ENCODE peak calls at places on chromosomes 11 and 22, in eight cellular contexts. S, H, G, M, T, D, L and W are unnamed samples.

GRCh38 chr11:42992594-42992993 is 319.2 kb upstream of the API5 start:
- DNase-seq in S (no peak), H (no peak), G (no peak), M (no peak), T (no peak), D (no peak), L (no peak), W (no peak)

GRCh38 chr11:20256925-20257324 is 96.7 kb upstream of the DBX1 start:
- DNase-seq in S (no peak), H (no peak), G (no peak), M (no peak), T (no peak), D (no peak), L (no peak), W (no peak)

GRCh38 chr11:1554981-1555712 is 16.9 kb downstream of the DUSP8 start:
- DNase-seq in S (no peak), H (no peak), G (no peak), M (no peak), T (no peak), D (no peak), L (no peak), W (no peak)

GRCh38 chr11:119371778-119372182 is 9.7 kb downstream of the USP2 start:
- DNase-seq in S (peak), H (no peak), G (no peak), M (peak), T (no peak), D (no peak), L (no peak), W (no peak)

GRCh38 chr11:4480577-4481539 is 1.6 kb upstream of the OR52K1 start:
- DNase-seq in S (peak), H (no peak), G (no peak), M (no peak), T (peak), D (peak), L (no peak), W (peak)

GRCh38 chr11:1856306-1857005 is 3.6 kb downstream of the LSP1 start:
- DNase-seq in S (no peak), H (no peak), G (no peak), M (no peak), T (no peak), D (no peak), L (no peak), W (no peak)

GRCh38 chr11:28874706-28875105 is 766.5 kb downstream of the METTL15 start:
- DNase-seq in S (peak), H (no peak), G (no peak), M (no peak), T (no peak), D (no peak), L (no peak), W (no peak)

GRCh38 chr11:35216962-35217667 is 78.1 kb downstream of the CD44 start:
- DNase-seq in S (no peak), H (no peak), G (no peak), M (no peak), T (no peak), D (no peak), L (no peak), W (no peak)

GRCh38 chr11:37134637-37135036 is 536.6 kb upstream of the RAG2 start:
- DNase-seq in S (no peak), H (no peak), G (no peak), M (no peak), T (no peak), D (no peak), L (no peak), W (no peak)

GRCh38 chr11:96272542-96273306 is 70.3 kb downstream of the MAML2 start:
- DNase-seq in S (peak), H (no peak), G (peak), M (no peak), T (no peak), D (peak), L (no peak), W (no peak)

GRCh38 chr11:108693852-108694251 is 29.0 kb downstream of the DDX10 start:
- DNase-seq in S (peak), H (no peak), G (peak), M (no peak), T (no peak), D (peak), L (no peak), W (no peak)

GRCh38 chr11:65489061-65489705 is 9.7 kb upstream of the MALAT1 start:
- DNase-seq in S (no peak), H (no peak), G (peak), M (peak), T (peak), D (peak), L (peak), W (no peak)

GRCh38 chr11:65486570-65487466 is 12.0 kb upstream of the MALAT1 start:
- DNase-seq in S (no peak), H (no peak), G (no peak), M (no peak), T (no peak), D (no peak), L (no peak), W (peak)

GRCh38 chr11:65485820-65486219 is 13.0 kb upstream of the MALAT1 start:
- DNase-seq in S (no peak), H (no peak), G (no peak), M (no peak), T (no peak), D (no peak), L (no peak), W (peak)

GRCh38 chr11:65488273-65489058 is 10.4 kb upstream of the MALAT1 start:
- DNase-seq in S (no peak), H (no peak), G (peak), M (no peak), T (peak), D (peak), L (no peak), W (no peak)

DNA sequence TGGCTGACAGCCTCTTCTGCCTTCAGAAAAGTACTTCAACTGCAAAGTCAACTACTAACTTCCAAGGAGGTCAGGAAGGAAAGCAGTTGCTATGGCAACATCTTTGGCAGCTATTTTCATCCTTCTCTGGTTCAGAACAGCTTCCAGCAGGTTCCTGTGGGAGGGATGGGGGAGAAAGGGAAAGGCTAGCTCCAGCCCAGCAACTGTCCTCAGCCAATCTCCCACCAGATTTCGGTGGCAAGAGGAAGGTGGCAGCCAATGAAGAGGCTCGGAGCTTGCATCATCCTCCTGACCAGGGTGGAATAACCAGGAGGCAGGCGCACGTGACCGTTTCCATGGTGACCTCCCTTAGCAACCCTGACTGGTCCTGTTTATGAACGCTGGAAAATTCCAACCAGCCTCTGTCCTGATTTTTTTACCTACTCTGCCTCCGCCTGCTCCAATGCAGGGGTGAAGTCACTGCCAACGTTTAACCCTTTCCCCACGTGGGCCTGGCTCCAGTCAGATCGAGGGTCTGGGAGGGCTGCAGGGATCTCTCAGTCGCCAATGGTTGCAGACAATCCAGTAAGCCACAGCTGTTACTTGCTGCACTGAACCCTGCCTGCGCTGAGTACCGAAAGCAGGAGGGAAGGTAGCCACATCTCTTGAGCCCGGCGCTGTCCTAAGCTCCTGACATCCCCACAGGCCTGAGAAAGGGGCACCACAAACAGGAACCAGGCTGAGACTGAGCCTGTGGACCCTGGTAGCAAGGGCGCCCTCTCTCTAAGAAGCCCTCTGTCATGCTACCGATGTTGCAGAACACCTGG is 11.2 kb upstream of the MALAT1 start:
- DNase-seq in S (peak), H (peak), G (peak), M (peak), T (peak), D (peak), L (peak), W (peak)
- H3K4me3 ChIP-seq in S (no peak), H (peak), G (peak), M (peak), T (no peak), D (peak), L (peak), W (no peak)

GRCh38 chr11:93849201-93849600 is 1.2 kb downstream of the VSTM5 start:
- DNase-seq in S (no peak), H (no peak), G (no peak), M (no peak), T (no peak), D (no peak), L (no peak), W (no peak)

GRCh38 chr11:93850585-93851018 is at the start of gene VSTM5:
- DNase-seq in S (peak), H (no peak), G (no peak), M (no peak), T (no peak), D (no peak), L (no peak), W (no peak)

GRCh38 chr11:93846411-93846810 is 4.0 kb downstream of the VSTM5 start:
- DNase-seq in S (peak), H (peak), G (peak), M (no peak), T (no peak), D (peak), L (no peak), W (no peak)

GRCh38 chr11:93852242-93852641 is 1.8 kb upstream of the VSTM5 start:
- DNase-seq in S (no peak), H (no peak), G (no peak), M (no peak), T (no peak), D (no peak), L (no peak), W (no peak)

GRCh38 chr11:93849751-93850584 is 450 bp downstream of the VSTM5 start:
- DNase-seq in S (peak), H (no peak), G (peak), M (peak), T (no peak), D (peak), L (peak), W (no peak)
- H3K4me3 ChIP-seq in S (peak), H (peak), G (peak), M (peak), T (no peak), D (peak), L (peak), W (no peak)

DNA sequence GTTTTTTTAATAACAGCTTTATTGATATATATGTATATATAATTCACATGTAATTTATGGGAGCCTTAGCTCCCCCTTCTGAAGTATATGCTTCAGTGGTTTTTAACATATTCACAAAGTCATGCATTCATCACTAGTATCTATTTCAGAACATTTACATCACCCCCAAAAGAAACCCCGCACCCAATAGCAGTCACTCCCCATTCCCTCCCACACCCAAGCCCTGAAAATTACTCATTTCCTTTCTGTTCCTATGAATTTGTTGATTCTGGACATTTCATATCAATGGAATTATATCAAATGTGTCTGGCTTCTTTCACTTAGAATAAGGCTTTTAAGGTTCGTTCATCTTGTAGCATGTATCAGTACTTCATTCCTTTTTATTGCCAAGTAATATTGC is 35.6 kb upstream of the SYT7 start:
- DNase-seq in S (peak), H (no peak), G (peak), M (no peak), T (no peak), D (peak), L (no peak), W (no peak)
- H3K4me3 ChIP-seq in S (no peak), H (no peak), G (no peak), M (no peak), T (no peak), D (no peak), L (no peak), W (no peak)

GRCh38 chr22:28329582-28330073 is 350.0 kb downstream of the TTC28 start:
- DNase-seq in S (no peak), H (no peak), G (peak), M (no peak), T (no peak), D (no peak), L (no peak), W (no peak)
- H3K4me3 ChIP-seq in S (no peak), H (no peak), G (no peak), M (no peak), T (no peak), D (no peak), L (no peak), W (no peak)

DNA sequence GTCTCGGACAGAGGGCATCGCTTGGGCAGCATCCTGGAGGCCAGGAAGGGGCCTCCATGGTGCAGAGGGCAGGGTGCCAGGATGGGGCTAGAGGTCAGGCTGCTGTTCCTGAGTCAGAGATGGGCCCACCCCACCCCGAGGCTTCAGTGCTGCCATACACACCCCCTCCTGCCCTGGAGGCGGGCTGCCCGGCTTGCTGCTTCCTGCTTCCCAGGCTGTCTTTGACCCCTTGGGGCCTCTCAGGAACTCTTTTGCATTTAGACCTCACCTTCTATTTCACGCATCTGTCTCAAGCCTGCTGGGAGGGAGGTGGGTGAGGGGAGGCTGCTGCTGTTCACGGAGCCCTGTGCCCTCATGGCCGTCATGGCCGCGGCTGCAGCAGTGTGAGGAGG is 6.6 kb upstream of the GRAMD4 start:
- DNase-seq in S (no peak), H (no peak), G (peak), M (no peak), T (no peak), D (no peak), L (no peak), W (no peak)
- H3K4me3 ChIP-seq in S (no peak), H (no peak), G (no peak), M (no peak), T (no peak), D (no peak), L (no peak), W (no peak)

DNA sequence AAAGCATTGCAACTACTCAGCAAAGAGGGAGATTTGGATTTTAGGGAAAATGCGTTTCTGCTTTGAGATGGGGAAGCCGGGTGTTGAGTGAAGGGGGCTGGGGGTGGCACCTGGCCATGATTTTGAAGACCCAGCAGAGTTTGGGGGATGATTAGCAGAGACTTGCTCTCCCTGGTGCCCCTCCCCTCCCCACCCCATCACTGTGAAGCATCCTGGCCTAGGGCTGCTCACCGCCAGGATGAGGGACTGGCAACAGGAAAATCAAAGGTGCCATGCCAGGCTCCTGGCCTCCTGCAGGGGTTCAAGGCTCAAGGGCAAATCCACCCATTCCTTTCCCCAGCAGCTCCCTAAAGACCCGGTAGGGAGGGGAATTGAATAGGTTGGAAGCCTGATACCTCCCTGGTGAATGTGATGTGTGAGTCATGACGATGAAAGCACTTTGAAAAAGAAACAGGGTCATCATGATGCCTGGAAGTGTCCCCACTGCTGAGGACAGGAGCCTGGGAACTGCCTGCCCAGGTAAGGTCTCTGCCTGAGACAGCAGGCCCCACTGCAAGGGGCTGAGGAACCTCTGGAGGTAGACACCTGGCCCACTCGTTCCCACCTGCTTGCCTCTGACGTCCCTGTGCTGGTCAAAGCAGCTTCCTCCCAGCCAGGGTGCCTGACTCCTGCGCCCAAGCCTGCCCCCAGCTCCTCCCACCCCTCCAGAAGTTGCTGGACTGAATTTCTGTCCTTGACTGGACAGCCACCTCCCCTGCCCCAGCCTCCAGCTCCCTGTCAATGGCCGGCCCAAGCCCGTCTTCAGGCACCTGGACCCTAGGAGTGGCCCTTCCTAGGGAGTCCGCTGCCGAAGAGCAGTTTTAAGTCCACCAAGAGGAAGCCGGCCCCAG is 1.7 kb downstream of the CHST1 start:
- DNase-seq in S (peak), H (no peak), G (no peak), M (no peak), T (no peak), D (peak), L (no peak), W (no peak)
- H3K4me3 ChIP-seq in S (no peak), H (no peak), G (peak), M (peak), T (no peak), D (peak), L (peak), W (no peak)

GRCh38 chr11:101188173-101188572 is 58.6 kb upstream of the PGR start:
- DNase-seq in S (no peak), H (no peak), G (peak), M (no peak), T (no peak), D (no peak), L (no peak), W (no peak)
- H3K4me3 ChIP-seq in S (no peak), H (no peak), G (no peak), M (no peak), T (no peak), D (no peak), L (no peak), W (no peak)

DNA sequence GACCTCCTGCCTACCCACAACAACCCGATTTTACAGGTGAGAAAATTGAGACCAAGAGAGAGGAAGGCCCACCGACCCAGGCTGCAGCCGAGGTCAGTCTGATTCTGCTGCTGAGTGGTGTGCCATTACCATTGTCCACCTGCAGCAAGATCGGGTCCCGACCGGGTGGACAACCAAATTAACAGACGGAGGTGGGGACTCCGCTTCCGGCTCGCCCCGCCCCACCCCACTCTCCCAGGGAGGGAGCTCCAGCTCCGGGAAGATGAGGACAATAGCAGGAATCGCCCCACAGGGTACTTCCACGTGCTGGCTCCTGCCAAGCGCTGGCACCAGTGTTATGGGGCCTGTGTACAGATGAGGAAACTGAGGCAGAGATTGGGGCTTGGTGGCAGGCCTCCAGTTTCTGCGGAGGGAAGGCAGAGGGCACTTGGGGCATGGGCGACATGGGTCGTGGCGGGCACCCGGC is 425 bp upstream of the KDELR3 start:
- DNase-seq in S (no peak), H (no peak), G (no peak), M (no peak), T (no peak), D (no peak), L (no peak), W (no peak)
- H3K4me3 ChIP-seq in S (peak), H (peak), G (peak), M (peak), T (peak), D (peak), L (peak), W (peak)